ENCODE peak calls at places on chromosome 11, in five cellular contexts. U is A549; X is adrenal gland; F is fibroblast of lung; Y is CD8-positive, alpha-beta memory T cell. V is an unnamed sample.

GRCh38 chr11:88175004-88175706 is at the start of gene RAB38:
- DNase-seq in Y (no peak), X (peak), F (peak), U (no peak), V (no peak)

GRCh38 chr11:59158206-59159068 is 13.5 kb upstream of the DTX4 start:
- DNase-seq in F (peak), U (peak), X (peak), Y (peak), V (peak)

GRCh38 chr11:60211206-60211605 is 28.3 kb upstream of the MS4A6A start:
- DNase-seq in Y (no peak), X (no peak), U (no peak), F (no peak), V (no peak)

GRCh38 chr11:65440831-65441499 is 18.4 kb downstream of the NEAT1 start:
- DNase-seq in U (no peak), Y (no peak), F (peak), X (peak), V (peak)

GRCh38 chr11:71223081-71223405 is 29.3 kb downstream of the SHANK2 start:
- DNase-seq in Y (no peak), X (no peak), U (no peak), F (no peak), V (no peak)

GRCh38 chr11:70555092-70555491 is 156.8 kb downstream of the CTTN start:
- DNase-seq in Y (no peak), X (no peak), U (no peak), F (no peak), V (no peak)

GRCh38 chr11:68160100-68160695 is 39.0 kb upstream of the CHKA start:
- DNase-seq in F (no peak), Y (no peak), X (peak), U (no peak), V (no peak)

GRCh38 chr11:18100926-18101656 is 4.8 kb downstream of the SAAL1 start:
- DNase-seq in Y (no peak), F (no peak), X (no peak), U (no peak), V (no peak)

GRCh38 chr11:65401803-65402248 is 15.4 kb downstream of the FRMD8 start:
- DNase-seq in F (no peak), X (no peak), U (no peak), Y (no peak), V (no peak)

GRCh38 chr11:43806976-43807375 is 73.7 kb upstream of the ALKBH3 start:
- DNase-seq in U (no peak), X (no peak), Y (no peak), F (no peak), V (no peak)

GRCh38 chr11:87258171-87258833 is 220.6 kb downstream of the TMEM135 start:
- DNase-seq in U (no peak), F (no peak), Y (no peak), X (no peak), V (no peak)

GRCh38 chr11:67301951-67302516 is 1.3 kb upstream of the SSH3 start:
- DNase-seq in U (no peak), X (peak), Y (no peak), F (peak), V (no peak)

GRCh38 chr11:91921974-91922373 is 302.6 kb upstream of the FAT3 start:
- DNase-seq in U (no peak), F (no peak), X (peak), Y (no peak), V (peak)

GRCh38 chr11:3341298-3341697 is 37.6 kb downstream of the ZNF195 start:
- DNase-seq in X (peak), U (no peak), F (peak), Y (peak), V (peak)

GRCh38 chr11:72778535-72779494 is 15.0 kb downstream of the STARD10 start:
- DNase-seq in X (no peak), Y (no peak), F (no peak), U (no peak), V (no peak)

GRCh38 chr11:99015634-99016454 is 4.9 kb upstream of the CNTN5 start:
- DNase-seq in U (peak), Y (no peak), X (no peak), F (peak), V (no peak)

GRCh38 chr11:66700337-66700736 is 22.6 kb upstream of the RBM4B start:
- DNase-seq in U (no peak), F (no peak), Y (no peak), X (no peak), V (no peak)

GRCh38 chr11:130459521-130459920 is 11.1 kb downstream of the ADAMTS15 start:
- DNase-seq in X (no peak), F (no peak), Y (no peak), U (no peak), V (no peak)

GRCh38 chr11:36313750-36314500 is 17.8 kb downstream of the PRR5L start:
- DNase-seq in U (no peak), X (no peak), F (no peak), Y (no peak), V (no peak)

GRCh38 chr11:60658409-60658808 is 41.0 kb upstream of the MS4A8 start:
- DNase-seq in Y (no peak), F (no peak), U (no peak), X (no peak), V (no peak)

GRCh38 chr11:2089536-2090165 is 49.5 kb downstream of the IGF2 start:
- DNase-seq in X (peak), U (peak), F (peak), Y (no peak), V (peak)

DNA sequence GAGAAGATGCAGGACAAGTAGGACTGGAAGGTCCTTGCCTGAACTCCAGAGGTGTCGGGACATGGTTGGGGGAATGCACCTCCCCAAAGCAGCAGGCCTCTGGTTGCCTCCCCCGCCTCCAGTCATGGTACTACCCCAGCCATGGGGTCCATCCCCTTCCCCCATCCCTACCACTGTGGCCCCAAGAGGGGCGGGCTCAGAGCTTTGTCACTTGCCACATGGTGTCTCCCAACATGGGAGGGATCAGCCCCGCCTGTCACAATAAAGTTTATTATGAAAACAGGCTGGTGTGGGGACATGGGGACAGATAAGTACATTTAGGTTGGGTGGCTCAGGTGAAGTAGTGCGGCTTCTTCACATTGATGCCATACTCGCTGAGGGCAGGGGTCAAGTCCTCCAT is 1.4 kb downstream of the TAF10 start:
- DNase-seq in U (no peak), Y (no peak), F (no peak), X (peak), V (no peak)
- H3K4me3 ChIP-seq in U (peak), Y (no peak), F (peak), X (no peak), V (no peak)

GRCh38 chr11:32888805-32889204 is 3.8 kb upstream of the QSER1 start:
- DNase-seq in U (no peak), Y (no peak), X (no peak), F (peak), V (no peak)

GRCh38 chr11:32892355-32893090 is at the start of gene QSER1:
- DNase-seq in X (peak), U (peak), F (peak), Y (peak), V (peak)

GRCh38 chr11:32891657-32892354 is 805 bp upstream of the QSER1 start:
- DNase-seq in X (no peak), F (peak), Y (no peak), U (peak), V (no peak)

GRCh38 chr11:32893091-32893946 is 708 bp downstream of the QSER1 start:
- DNase-seq in Y (peak), X (peak), U (peak), F (peak), V (peak)

GRCh38 chr11:32890843-32891656 is 1.6 kb upstream of the QSER1 start:
- DNase-seq in U (no peak), F (no peak), Y (no peak), X (no peak), V (no peak)
- H3K4me3 ChIP-seq in U (peak), F (no peak), Y (no peak), X (no peak), V (peak)

DNA sequence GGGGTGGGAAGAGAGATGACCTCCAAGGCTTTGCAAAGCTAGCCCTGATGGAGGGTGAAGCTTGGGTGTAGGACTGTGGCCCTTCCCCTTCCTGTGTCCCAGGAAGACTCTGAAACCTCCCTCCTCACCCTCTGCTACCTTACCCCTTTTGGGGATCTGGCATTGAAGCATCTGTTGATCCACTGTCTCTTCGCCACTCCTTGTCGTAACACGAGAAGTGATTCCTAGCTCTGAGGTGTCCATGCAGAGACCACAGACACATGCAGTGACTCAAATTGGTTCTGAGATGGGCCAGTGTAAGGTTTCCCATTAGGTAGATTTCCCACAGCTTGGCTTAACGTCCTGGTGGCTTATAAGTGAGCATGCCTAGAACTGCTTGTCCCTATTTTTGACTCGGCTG is 101.4 kb downstream of the ZBTB16 start:
- DNase-seq in X (no peak), F (peak), Y (no peak), U (no peak), V (no peak)
- H3K4me3 ChIP-seq in X (no peak), F (no peak), Y (no peak), U (no peak), V (no peak)

GRCh38 chr11:103384652-103385051 is 275.4 kb downstream of the DYNC2H1 start:
- DNase-seq in F (no peak), U (no peak), X (no peak), Y (no peak), V (no peak)
- H3K4me3 ChIP-seq in F (no peak), U (peak), X (no peak), Y (no peak), V (peak)

DNA sequence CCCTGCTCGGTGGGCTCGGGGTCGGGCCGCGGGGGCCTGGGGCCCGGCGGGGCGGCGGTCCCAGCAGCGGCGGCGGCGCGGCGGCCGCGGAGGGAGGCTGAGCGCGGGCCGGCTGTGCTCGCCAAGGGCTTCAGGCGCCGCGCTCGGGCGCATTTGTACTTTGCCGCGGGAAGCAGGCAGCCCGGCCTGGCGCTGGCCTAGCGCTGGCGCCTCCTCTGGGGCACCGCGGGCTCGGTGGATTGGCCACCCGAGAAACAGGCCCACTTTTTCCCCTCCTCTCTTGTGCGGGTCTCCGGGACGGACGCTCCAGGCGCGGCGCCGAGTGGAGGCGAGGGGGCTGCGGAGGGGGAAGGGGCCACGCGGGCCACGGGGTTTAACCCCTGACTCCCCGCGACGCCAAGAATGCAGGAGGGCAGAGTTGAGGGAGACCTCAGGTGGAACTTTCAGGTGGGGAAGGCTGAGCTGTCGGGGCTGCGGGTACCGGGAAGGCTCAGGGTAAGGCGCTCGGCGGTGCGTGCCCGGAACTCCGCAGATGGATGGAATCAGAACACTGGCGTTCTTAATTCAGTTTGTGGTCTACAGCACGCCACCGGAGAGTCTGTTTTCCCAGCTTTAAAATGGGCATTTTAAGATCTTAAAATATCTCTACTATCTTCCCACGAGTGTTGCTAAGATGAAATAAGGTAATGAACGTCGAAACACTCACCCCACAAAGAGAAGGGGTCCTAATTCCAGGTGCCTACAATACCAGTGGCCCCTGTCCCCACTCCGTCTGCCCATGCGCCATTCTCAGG is at the start of gene CHRDL2:
- DNase-seq in X (no peak), Y (no peak), F (no peak), U (no peak), V (peak)
- H3K4me3 ChIP-seq in X (no peak), Y (no peak), F (peak), U (peak), V (peak)

GRCh38 chr11:120392299-120392698 is 56.1 kb downstream of the ARHGEF12 start:
- DNase-seq in X (no peak), Y (no peak), F (peak), U (no peak), V (no peak)

GRCh38 chr11:120392791-120393190 is 56.6 kb downstream of the ARHGEF12 start:
- DNase-seq in X (no peak), F (no peak), Y (no peak), U (no peak), V (no peak)

GRCh38 chr11:120390585-120390922 is 54.3 kb downstream of the ARHGEF12 start:
- DNase-seq in F (no peak), X (no peak), Y (no peak), U (no peak), V (no peak)

GRCh38 chr11:120391297-120391696 is 55.1 kb downstream of the ARHGEF12 start:
- DNase-seq in Y (no peak), F (no peak), X (no peak), U (no peak), V (no peak)

DNA sequence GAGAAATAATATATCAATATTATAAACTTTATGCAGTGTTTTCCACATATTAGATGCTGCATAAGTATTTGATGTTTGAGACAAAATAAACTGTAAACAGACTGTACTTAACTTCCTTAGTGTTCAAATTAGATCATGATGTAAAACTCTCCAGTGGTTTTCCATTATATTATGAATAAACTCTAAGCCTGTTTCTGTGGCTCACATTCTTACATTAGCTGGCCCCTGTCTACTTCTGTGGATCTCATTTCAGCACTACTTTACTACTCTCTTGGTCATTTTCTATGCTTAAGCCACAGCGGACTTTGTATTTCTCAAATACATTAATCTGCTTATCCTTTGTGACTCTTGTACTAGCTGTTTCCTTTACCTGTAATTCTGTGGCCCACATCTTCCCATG is 55.6 kb downstream of the ARHGEF12 start:
- DNase-seq in F (no peak), U (no peak), X (no peak), Y (no peak), V (no peak)
- H3K4me3 ChIP-seq in F (no peak), U (no peak), X (no peak), Y (no peak), V (no peak)

DNA sequence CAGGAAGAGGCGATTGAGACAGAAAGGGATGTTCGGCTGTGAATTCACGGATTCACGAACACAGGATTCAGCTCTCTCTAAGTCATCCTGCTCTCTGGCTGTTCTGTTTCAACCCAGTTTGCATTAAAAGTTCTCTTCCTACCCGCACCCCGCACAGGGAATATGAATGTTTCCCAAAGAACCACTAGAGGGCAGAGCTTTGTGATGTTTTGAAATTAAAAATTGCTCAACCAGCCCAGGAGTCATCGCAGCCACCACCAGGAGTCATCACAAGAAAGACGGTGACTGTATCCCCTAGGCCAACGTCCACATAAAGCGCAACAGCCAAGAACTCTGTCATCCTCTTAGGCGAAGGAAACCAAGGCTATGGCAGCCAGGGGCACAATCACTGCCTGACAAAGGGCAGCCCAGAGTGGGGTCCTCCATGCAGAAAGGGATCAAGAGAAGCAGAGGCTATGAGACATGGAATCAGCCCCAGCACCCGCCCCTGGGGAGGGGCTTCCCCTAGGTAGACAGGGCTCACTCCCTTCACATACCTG is 122.4 kb downstream of the WT1 start:
- DNase-seq in F (peak), U (peak), Y (no peak), X (peak), V (peak)
- H3K4me3 ChIP-seq in F (no peak), U (peak), Y (no peak), X (no peak), V (no peak)